ENCODE peak calls at places on chromosome 1, in five cellular contexts. W is NCI-H1092 treated with DMSO at 0.1 percent for 48 hours, G is transverse colon, E is activated T-cell treated with anti-CD3 and anti-CD28 coated beads for 4 hours, X is A549. R is an unnamed sample.

GRCh38 chr1:151943591-151943990 is 34.3 kb upstream of the THEM4 start:
- DNase-seq in G (no peak), X (no peak), W (no peak), E (no peak), R (no peak)

GRCh38 chr1:243407284-243408018 is 151.6 kb downstream of the SDCCAG8 start:
- DNase-seq in X (no peak), G (no peak), W (no peak), E (no peak), R (no peak)

GRCh38 chr1:178530520-178530919 is 17.6 kb downstream of the TEX35 start:
- DNase-seq in G (no peak), X (no peak), W (no peak), E (no peak), R (no peak)

GRCh38 chr1:3706651-3707297 is 45.5 kb upstream of the CCDC27 start:
- DNase-seq in G (no peak), X (no peak), W (no peak), E (no peak), R (no peak)

GRCh38 chr1:15799928-15800835 is 7.3 kb downstream of the UQCRHL start:
- DNase-seq in X (peak), E (no peak), G (peak), W (peak), R (peak)

GRCh38 chr1:228332797-228333738 is 73.6 kb downstream of the TRIM11 start:
- DNase-seq in X (no peak), G (no peak), W (no peak), E (no peak), R (no peak)

GRCh38 chr1:109815809-109816791 is 52.4 kb upstream of the EPS8L3 start:
- DNase-seq in E (no peak), W (no peak), G (peak), X (no peak), R (no peak)

GRCh38 chr1:64223329-64224151 is 20.1 kb downstream of the UBE2U start:
- DNase-seq in G (no peak), W (no peak), E (no peak), X (peak), R (peak)